ENCODE peak calls at places on chromosomes 5 and 9, in six cellular contexts. U is uterus, R is spleen, K is heart left ventricle, D is brain microvascular endothelial cell, L is HFF-Myc. T is an unnamed sample.
A peak's percentile ranks its signal among the peaks of the same experiment; 100 is the strongest.

GRCh38 chr5:125481506-125482455 is 735.3 kb upstream of the ZNF608 start:
- DNase-seq in R (no peak), U (no peak), L (no peak), D (no peak), K (no peak), T (no peak)

GRCh38 chr9:33466565-33467495 is 6.9 kb downstream of the NOL6 start:
- DNase-seq in D (peak; percentile 25), R (peak; percentile 92), K (peak; percentile 84), L (no peak), U (peak; percentile 56), T (peak; percentile 82)

GRCh38 chr9:12730952-12731351 is 37.8 kb downstream of the TYRP1 start:
- DNase-seq in U (no peak), D (no peak), K (no peak), L (no peak), R (no peak), T (no peak)

GRCh38 chr9:95721132-95721531 is 154.4 kb upstream of the ERCC6L2 start:
- DNase-seq in L (no peak), U (no peak), R (no peak), D (no peak), K (no peak), T (no peak)

GRCh38 chr9:112334319-112334828 is 955 bp upstream of the PTBP3 start:
- DNase-seq in D (no peak), K (no peak), L (no peak), U (no peak), R (no peak), T (no peak)

GRCh38 chr5:107359033-107359915 is 311.5 kb downstream of the EFNA5 start:
- DNase-seq in U (no peak), K (no peak), R (no peak), L (no peak), D (peak; percentile 24), T (no peak)

GRCh38 chr5:41345295-41345694 is 132.0 kb upstream of the C6 start:
- DNase-seq in K (no peak), U (no peak), R (no peak), D (peak; percentile 1), L (no peak), T (no peak)

GRCh38 chr5:107277485-107278040 is 393.2 kb downstream of the EFNA5 start:
- DNase-seq in K (no peak), U (no peak), R (no peak), L (no peak), D (no peak), T (no peak)

GRCh38 chr5:142145106-142145900 is 36.7 kb downstream of the NDFIP1 start:
- DNase-seq in L (peak; percentile 38), R (no peak), U (peak; percentile 42), D (peak; percentile 74), K (no peak), T (no peak)

GRCh38 chr9:125674981-125675973 is 31.7 kb downstream of the MAPKAP1 start:
- DNase-seq in R (no peak), K (no peak), L (peak; percentile 56), D (peak; percentile 63), U (no peak), T (no peak)

GRCh38 chr5:73339711-73340110 is 108.9 kb downstream of the FOXD1 start:
- DNase-seq in R (no peak), K (no peak), D (no peak), U (no peak), L (no peak), T (no peak)

GRCh38 chr5:137141779-137142178 is 357.3 kb downstream of the SPOCK1 start:
- DNase-seq in R (no peak), U (no peak), D (no peak), K (no peak), L (no peak), T (no peak)

GRCh38 chr5:56319281-56320242 is 86.4 kb upstream of the ANKRD55 start:
- DNase-seq in D (no peak), L (no peak), R (no peak), U (peak; percentile 67), K (peak; percentile 74), T (no peak)

GRCh38 chr9:134592018-134592818 is 49.4 kb upstream of the COL5A1 start:
- DNase-seq in L (peak; percentile 48), K (no peak), R (no peak), U (peak; percentile 59), D (peak; percentile 87), T (peak; percentile 66)

GRCh38 chr9:19409406-19410194 is 791 bp downstream of the ACER2 start:
- DNase-seq in U (peak; percentile 24), R (peak; percentile 83), K (peak; percentile 67), L (no peak), D (no peak), T (no peak)

GRCh38 chr5:43851741-43852140 is 248.8 kb downstream of the NNT start:
- DNase-seq in U (no peak), K (no peak), D (no peak), R (no peak), L (no peak), T (no peak)

GRCh38 chr9:4886698-4887097 is 94.0 kb downstream of the RCL1 start:
- DNase-seq in K (no peak), U (no peak), D (no peak), R (no peak), L (no peak), T (no peak)

GRCh38 chr9:94975480-94976452 is 249.3 kb downstream of the AOPEP start:
- DNase-seq in U (no peak), D (no peak), L (no peak), R (no peak), K (no peak), T (no peak)

GRCh38 chr9:73151653-73152382 is at the start of gene ANXA1:
- DNase-seq in R (no peak), D (peak; percentile 86), K (no peak), L (no peak), U (no peak), T (no peak)

GRCh38 chr9:120893585-120893857 is 16.5 kb upstream of the PHF19 start:
- DNase-seq in L (no peak), R (no peak), D (no peak), U (no peak), K (no peak), T (no peak)

GRCh38 chr9:7196467-7196866 is 438.7 kb downstream of the KDM4C start:
- DNase-seq in K (no peak), U (no peak), L (no peak), R (no peak), D (no peak), T (no peak)

GRCh38 chr9:35760651-35761050 is 6.6 kb upstream of the MSMP start:
- DNase-seq in R (no peak), D (peak; percentile 86), U (no peak), K (no peak), L (no peak), T (no peak)

GRCh38 chr9:134401391-134401790 is 75.1 kb downstream of the RXRA start:
- DNase-seq in R (no peak), K (no peak), D (no peak), L (no peak), U (no peak), T (no peak)

DNA sequence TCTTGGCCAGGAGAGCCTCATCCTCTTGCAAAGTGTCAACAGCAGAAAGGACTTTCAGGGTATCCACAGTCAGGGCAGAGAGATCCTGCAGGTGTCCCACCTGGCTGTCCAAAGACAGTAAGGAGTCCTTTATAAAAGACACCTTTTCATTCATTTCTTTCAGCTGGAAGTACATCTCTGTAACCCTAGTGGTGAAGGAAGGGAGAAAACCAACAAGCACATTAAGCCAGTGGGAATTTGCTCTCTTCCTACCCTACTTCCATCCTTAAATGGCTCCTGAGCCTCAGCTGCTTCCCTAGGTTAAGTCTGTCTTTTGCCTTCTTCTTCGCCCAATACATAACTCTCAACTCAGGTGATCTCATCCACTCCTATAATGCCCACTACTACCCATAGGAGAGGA is 124.8 kb downstream of the TRPM6 start:
- DNase-seq in D (no peak), L (no peak), U (no peak), K (no peak), R (no peak), T (no peak)
- TF ChIP-seq CTCF in D (peak; percentile 25), L (no peak), U (no peak), K (no peak), R (no peak), T (no peak)

DNA sequence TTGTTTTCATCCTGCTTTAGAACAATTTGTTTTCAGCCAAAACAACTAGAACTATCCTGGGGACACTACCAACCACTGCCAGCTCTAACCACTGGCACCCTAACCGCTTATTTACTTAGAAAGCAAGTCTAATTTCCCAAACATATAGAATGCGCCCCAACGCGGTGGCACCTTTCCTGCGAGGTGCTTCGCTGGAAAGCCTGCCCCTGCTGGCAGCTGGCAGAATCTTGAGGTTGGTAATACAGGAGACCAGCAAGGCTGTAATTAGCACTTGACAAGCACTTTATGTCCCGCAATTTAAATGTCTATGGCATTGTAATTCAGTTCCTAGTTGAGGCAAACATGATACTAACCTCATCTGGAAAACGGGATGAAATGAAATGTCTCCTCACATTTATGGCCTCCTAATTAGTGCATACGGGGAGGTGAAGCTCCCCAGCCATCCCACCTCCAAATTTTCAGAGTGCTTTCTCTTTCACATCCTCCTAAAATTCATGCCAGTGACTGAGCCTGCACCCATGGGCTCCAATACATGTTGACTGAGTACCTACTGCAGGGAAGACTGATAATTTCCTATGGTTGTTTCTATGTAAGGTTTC is 30.4 kb downstream of the GABBR2 start:
- DNase-seq in K (no peak), R (peak; percentile 50), L (no peak), D (no peak), U (no peak), T (no peak)
- TF ChIP-seq CTCF in K (no peak), R (no peak), L (peak; percentile 71), D (peak; percentile 83), U (no peak), T (peak; percentile 71)

DNA sequence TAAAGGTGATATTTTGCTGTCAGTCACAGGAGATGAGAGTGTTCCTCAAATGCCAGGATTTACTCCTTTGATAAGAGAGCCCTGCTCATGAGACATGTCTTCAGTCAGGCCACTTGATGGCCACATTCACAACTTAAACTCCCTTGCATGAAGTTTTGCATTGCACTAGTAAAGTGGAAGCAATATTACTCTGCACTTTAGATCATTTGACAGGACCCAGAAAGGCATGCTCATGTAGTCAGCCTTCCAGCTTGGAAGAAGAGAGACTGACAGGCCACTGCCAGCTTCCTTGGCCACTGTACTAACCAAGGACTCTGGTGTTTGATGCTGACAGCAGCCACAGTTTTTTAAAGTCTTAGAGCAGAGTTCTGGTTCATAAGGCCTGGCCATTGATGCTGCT is 42.6 kb downstream of the NPR3 start:
- DNase-seq in K (no peak), U (no peak), D (peak; percentile 6), R (no peak), L (no peak), T (no peak)
- TF ChIP-seq CTCF in K (no peak), U (no peak), D (peak; percentile 35), R (no peak), L (no peak), T (no peak)

GRCh38 chr5:116448450-116448849 is 126.2 kb downstream of the SEMA6A start:
- DNase-seq in L (no peak), D (no peak), U (no peak), K (no peak), R (no peak), T (no peak)
- TF ChIP-seq CTCF in L (no peak), D (peak; percentile 8), U (no peak), K (no peak), R (no peak), T (peak; percentile 54)